ENCODE peak calls at places on chromosome 11, in ten cellular contexts. A, R, W, S, N, O, L, M, J and H are unnamed samples.

GRCh38 chr11:66478823-66479740 is 1.2 kb upstream of the DPP3 start:
- DNase-seq in A (no peak), R (peak; percentile 55), W (peak; percentile 36), S (peak; percentile 40), N (peak; percentile 20), O (peak; percentile 33), L (peak; percentile 77), M (no peak), J (no peak), H (no peak)

GRCh38 chr11:64987998-64988854 is 8.5 kb downstream of the BATF2 start:
- DNase-seq in A (no peak), R (no peak), W (no peak), S (no peak), N (no peak), O (no peak), L (no peak), M (no peak), J (no peak), H (no peak)

GRCh38 chr11:47284151-47284550 is 14.2 kb downstream of the MADD start:
- DNase-seq in A (no peak), R (no peak), W (no peak), S (no peak), N (no peak), O (no peak), L (no peak), M (no peak), J (no peak), H (no peak)

GRCh38 chr11:1199689-1200610 is 22.9 kb upstream of the MUC5B start:
- DNase-seq in A (no peak), R (no peak), W (no peak), S (no peak), N (no peak), O (no peak), L (peak; percentile 45), M (peak; percentile 35), J (no peak), H (no peak)

GRCh38 chr11:31797227-31798056 is 13.7 kb downstream of the PAX6 start:
- DNase-seq in A (no peak), R (no peak), W (no peak), S (no peak), N (no peak), O (no peak), L (peak; percentile 67), M (no peak), J (no peak), H (peak; percentile 65)

GRCh38 chr11:93895106-93895862 is 44.9 kb upstream of the VSTM5 start:
- DNase-seq in A (no peak), R (peak; percentile 21), W (peak; percentile 46), S (no peak), N (peak; percentile 82), O (no peak), L (peak; percentile 63), M (no peak), J (peak; percentile 14), H (no peak)

GRCh38 chr11:57399928-57400578 is 9.6 kb upstream of the PRG2 start:
- DNase-seq in A (no peak), R (no peak), W (no peak), S (no peak), N (no peak), O (no peak), L (no peak), M (no peak), J (no peak), H (no peak)

GRCh38 chr11:78192223-78192719 is 3.6 kb downstream of the USP35 start:
- DNase-seq in A (no peak), R (no peak), W (no peak), S (no peak), N (no peak), O (no peak), L (no peak), M (peak; percentile 70), J (no peak), H (no peak)

GRCh38 chr11:36361901-36362391 is 65.9 kb downstream of the PRR5L start:
- DNase-seq in A (no peak), R (no peak), W (peak; percentile 83), S (no peak), N (peak; percentile 85), O (no peak), L (peak; percentile 80), M (no peak), J (peak; percentile 81), H (no peak)

GRCh38 chr11:39346043-39346442 is 2113.4 kb downstream of the LRRC4C start:
- DNase-seq in A (no peak), R (no peak), W (no peak), S (no peak), N (no peak), O (no peak), L (no peak), M (no peak), J (no peak), H (no peak)

GRCh38 chr11:11397043-11397415 is 44.0 kb upstream of the CSNK2A3 start:
- DNase-seq in A (no peak), R (no peak), W (no peak), S (no peak), N (peak; percentile 16), O (no peak), L (no peak), M (no peak), J (no peak), H (no peak)

GRCh38 chr11:128519353-128519752 is 68.0 kb downstream of the ETS1 start:
- DNase-seq in A (no peak), R (no peak), W (no peak), S (no peak), N (no peak), O (no peak), L (no peak), M (no peak), J (no peak), H (no peak)

GRCh38 chr11:119634301-119634700 is 94.7 kb downstream of the NECTIN1 start:
- DNase-seq in A (no peak), R (no peak), W (no peak), S (no peak), N (no peak), O (no peak), L (no peak), M (no peak), J (no peak), H (no peak)

GRCh38 chr11:125425601-125426000 is 70.5 kb downstream of the FEZ1 start:
- DNase-seq in A (no peak), R (no peak), W (no peak), S (peak; percentile 53), N (no peak), O (no peak), L (no peak), M (no peak), J (no peak), H (no peak)

GRCh38 chr11:72703281-72704008 is 29.2 kb upstream of the PDE2A start:
- DNase-seq in A (no peak), R (peak; percentile 36), W (no peak), S (peak; percentile 69), N (peak; percentile 63), O (no peak), L (no peak), M (no peak), J (no peak), H (no peak)

GRCh38 chr11:70397336-70397982 is 870 bp upstream of the CTTN start:
- DNase-seq in A (no peak), R (peak; percentile 32), W (peak; percentile 13), S (no peak), N (peak; percentile 30), O (no peak), L (peak; percentile 78), M (no peak), J (no peak), H (no peak)

DNA sequence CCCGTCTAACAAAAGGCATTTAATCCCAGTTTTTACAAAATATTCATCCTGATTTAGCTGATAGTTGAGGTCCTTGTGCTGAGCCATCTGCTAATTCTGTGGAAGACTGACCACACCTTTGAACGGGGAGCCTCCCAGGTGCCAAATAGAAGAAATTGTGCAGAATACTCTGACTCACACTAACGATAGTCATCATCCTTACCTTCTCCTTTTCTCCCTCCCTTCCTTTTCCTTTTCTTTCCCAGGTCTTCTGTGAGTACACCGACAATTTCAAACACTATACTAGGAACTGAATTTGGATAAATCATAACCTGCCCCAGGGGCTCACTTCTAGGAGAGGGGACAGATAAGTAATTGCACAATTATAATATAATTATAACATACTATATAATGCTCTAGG is 73.1 kb upstream of the CTSC start:
- DNase-seq in A (no peak), R (no peak), W (peak; percentile 74), S (no peak), N (no peak), O (no peak), L (no peak), M (no peak), J (no peak), H (no peak)
- H3K27ac ChIP-seq in A (no peak overlapping the region), R (no peak overlapping the region), W (no peak overlapping the region), S (no peak overlapping the region), N (no peak overlapping the region), O (no peak overlapping the region), L (no peak overlapping the region), M (no peak overlapping the region), J (peak overlapping the region; percentile 89), H (no peak overlapping the region)

GRCh38 chr11:59171508-59172322 is at the start of gene DTX4:
- DNase-seq in A (peak; percentile 78), R (peak; percentile 97), W (peak; percentile 88), S (peak; percentile 91), N (peak; percentile 86), O (peak; percentile 89), L (peak; percentile 98), M (peak; percentile 95), J (peak; percentile 82), H (peak; percentile 95)
- H3K27ac ChIP-seq in A (no peak within 1 kb of the TSS), R (peak within 1 kb of the TSS; percentile 91), W (peak within 1 kb of the TSS; percentile 93), S (peak within 1 kb of the TSS; percentile 80), N (peak within 1 kb of the TSS; percentile 61), O (peak within 1 kb of the TSS; percentile 33), L (peak within 1 kb of the TSS; percentile 98), M (peak within 1 kb of the TSS; percentile 79), J (peak within 1 kb of the TSS; percentile 96), H (peak within 1 kb of the TSS; percentile 76)

DNA sequence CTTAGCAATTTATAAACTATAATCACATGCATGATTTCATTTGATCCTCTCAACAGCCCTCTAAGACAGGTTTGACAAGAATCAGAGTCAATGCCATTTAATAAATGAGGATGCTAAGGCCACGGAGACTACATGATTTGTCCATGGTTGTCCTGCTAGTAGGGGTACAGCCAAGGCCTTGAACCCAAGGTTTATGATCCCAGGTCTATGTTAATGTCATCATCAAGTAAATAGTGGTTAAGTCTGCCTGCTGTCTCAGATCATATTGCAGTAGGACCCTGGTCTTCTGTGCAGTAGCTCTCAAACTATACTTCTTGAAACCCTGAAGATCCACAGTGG is 17.7 kb upstream of the SYTL2 start:
- DNase-seq in A (no peak), R (no peak), W (no peak), S (no peak), N (no peak), O (no peak), L (no peak), M (no peak), J (no peak), H (no peak)
- H3K27ac ChIP-seq in A (no peak overlapping the region), R (no peak overlapping the region), W (no peak overlapping the region), S (no peak overlapping the region), N (peak overlapping the region; percentile 69), O (no peak overlapping the region), L (no peak overlapping the region), M (no peak overlapping the region), J (peak overlapping the region; percentile 43), H (peak overlapping the region; percentile 7)

DNA sequence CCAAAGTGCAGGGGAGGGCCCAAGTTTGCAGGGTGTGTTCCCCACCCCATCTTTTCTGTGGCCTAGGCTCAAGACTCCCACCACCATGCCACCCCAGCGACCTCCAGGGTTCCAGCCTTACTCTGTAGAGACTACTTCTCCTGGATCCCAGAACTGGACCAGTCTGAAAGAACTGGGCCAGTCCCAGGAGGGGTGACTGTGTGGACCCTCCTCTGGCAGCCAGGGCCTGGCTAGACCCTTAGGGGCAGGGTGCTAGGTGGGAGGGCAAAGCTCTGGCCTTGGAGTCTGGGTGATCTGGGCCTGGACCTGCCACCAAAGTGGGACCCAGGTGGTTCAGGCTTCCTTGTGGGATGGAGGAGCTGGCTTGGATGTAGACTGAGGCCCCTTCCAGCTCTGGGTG is 41.8 kb upstream of the ACCSL start:
- DNase-seq in A (no peak), R (peak; percentile 6), W (no peak), S (no peak), N (no peak), O (no peak), L (no peak), M (peak; percentile 28), J (no peak), H (peak; percentile 82)
- H3K27ac ChIP-seq in A (no peak overlapping the region), R (no peak overlapping the region), W (no peak overlapping the region), S (peak overlapping the region; percentile 29), N (no peak overlapping the region), O (no peak overlapping the region), L (no peak overlapping the region), M (no peak overlapping the region), J (no peak overlapping the region), H (no peak overlapping the region)